ENCODE peak calls at places on chromosomes 3 and 15, in seven cellular contexts. C, N, T, S, B, H and K are unnamed samples.

GRCh38 chr15:82585072-82585471 is 44.8 kb upstream of the RPS17 start:
- DNase-seq in C (no peak), N (no peak), T (peak), S (no peak), B (no peak), H (no peak), K (no peak)

GRCh38 chr15:73346735-73347312 is 21.9 kb downstream of the HCN4 start:
- DNase-seq in C (no peak), N (peak), T (peak), S (peak), B (peak), H (no peak), K (peak)

GRCh38 chr3:48267782-48268181 is 26.9 kb downstream of the ZNF589 start:
- DNase-seq in C (no peak), N (no peak), T (no peak), S (no peak), B (no peak), H (no peak), K (no peak)

GRCh38 chr3:112327371-112327951 is 5.5 kb upstream of the CD200 start:
- DNase-seq in C (peak), N (peak), T (peak), S (peak), B (peak), H (peak), K (no peak)

GRCh38 chr3:111850481-111850880 is 8.6 kb upstream of the PHLDB2 start:
- DNase-seq in C (no peak), N (no peak), T (no peak), S (no peak), B (peak), H (no peak), K (no peak)

GRCh38 chr15:85667491-85668424 is 127.0 kb downstream of the KLHL25 start:
- DNase-seq in C (peak), N (peak), T (peak), S (peak), B (peak), H (peak), K (peak)

GRCh38 chr15:90201944-90202375 is 830 bp downstream of the SEMA4B start:
- DNase-seq in C (no peak), N (no peak), T (no peak), S (no peak), B (no peak), H (no peak), K (no peak)

GRCh38 chr3:53269888-53270880 is 14.4 kb upstream of the TKT start:
- DNase-seq in C (peak), N (no peak), T (peak), S (peak), B (peak), H (peak), K (no peak)

GRCh38 chr3:151539599-151539998 is 78.7 kb upstream of the IGSF10 start:
- DNase-seq in C (no peak), N (no peak), T (no peak), S (no peak), B (no peak), H (no peak), K (no peak)